ENCODE peak calls at places on chromosomes 2 and 18, in eight cellular contexts. P, K, W, J, V, E, N and R are unnamed samples.

GRCh38 chr18:63892544-63892943 is 5.0 kb downstream of the SERPINB2 start:
- DNase-seq in P (no peak), K (no peak), W (no peak), J (no peak), V (no peak), E (no peak), N (no peak), R (no peak)

GRCh38 chr2:161170377-161170776 is 10.1 kb downstream of the TANK start:
- DNase-seq in P (no peak), K (no peak), W (no peak), J (no peak), V (no peak), E (no peak), N (no peak), R (no peak)

GRCh38 chr2:188314314-188315054 is 22.8 kb downstream of the GULP1 start:
- DNase-seq in P (no peak), K (no peak), W (no peak), J (no peak), V (no peak), E (no peak), N (no peak), R (no peak)

GRCh38 chr2:186697536-186697935 is 3.7 kb downstream of the FAM171B start:
- DNase-seq in P (no peak), K (no peak), W (no peak), J (no peak), V (no peak), E (no peak), N (no peak), R (no peak)

GRCh38 chr2:107258538-107258937 is 372.6 kb upstream of the ST6GAL2 start:
- DNase-seq in P (no peak), K (no peak), W (no peak), J (no peak), V (no peak), E (no peak), N (no peak), R (no peak)

GRCh38 chr18:41354151-41354550 is 600.9 kb upstream of the PIK3C3 start:
- DNase-seq in P (no peak), K (no peak), W (no peak), J (no peak), V (no peak), E (no peak), N (no peak), R (no peak)

GRCh38 chr2:156087875-156088274 is 244.6 kb downstream of the NR4A2 start:
- DNase-seq in P (no peak), K (no peak), W (no peak), J (no peak), V (no peak), E (no peak), N (no peak), R (no peak)

GRCh38 chr2:147844691-147845607 is at the start of gene ACVR2A:
- DNase-seq in P (peak; percentile 50), K (peak; percentile 37), W (peak; percentile 50), J (no peak), V (peak; percentile 27), E (peak; percentile 36), N (peak; percentile 45), R (peak; percentile 76)

GRCh38 chr2:43519711-43520221 is 76.1 kb downstream of the THADA start:
- DNase-seq in P (no peak), K (no peak), W (no peak), J (peak; percentile 37), V (peak; percentile 10), E (no peak), N (no peak), R (no peak)

GRCh38 chr18:40524881-40525280 is 1430.2 kb upstream of the PIK3C3 start:
- DNase-seq in P (no peak), K (no peak), W (no peak), J (no peak), V (no peak), E (no peak), N (no peak), R (no peak)

GRCh38 chr2:207227062-207227748 is 61.5 kb upstream of the KLF7 start:
- DNase-seq in P (no peak), K (peak; percentile 27), W (no peak), J (no peak), V (no peak), E (no peak), N (no peak), R (no peak)

GRCh38 chr2:29847901-29848300 is 73.5 kb downstream of the ALK start:
- DNase-seq in P (no peak), K (no peak), W (no peak), J (no peak), V (no peak), E (no peak), N (no peak), R (no peak)

GRCh38 chr2:181458881-181459280 is 1.7 kb downstream of the ITGA4 start:
- DNase-seq in P (no peak), K (no peak), W (no peak), J (no peak), V (no peak), E (no peak), N (no peak), R (no peak)

GRCh38 chr18:22846088-22846683 is 86.9 kb upstream of the RBBP8 start:
- DNase-seq in P (peak; percentile 7), K (no peak), W (no peak), J (no peak), V (no peak), E (no peak), N (no peak), R (no peak)

GRCh38 chr2:586518-587370 is 90.5 kb downstream of the TMEM18 start:
- DNase-seq in P (no peak), K (no peak), W (no peak), J (no peak), V (peak; percentile 50), E (no peak), N (no peak), R (no peak)

GRCh38 chr2:200742426-200742825 is 69.3 kb upstream of the BZW1 start:
- DNase-seq in P (no peak), K (peak; percentile 71), W (peak; percentile 86), J (no peak), V (no peak), E (no peak), N (no peak), R (no peak)

GRCh38 chr2:180990794-180991193 is 10.4 kb downstream of the UBE2E3 start:
- DNase-seq in P (no peak), K (no peak), W (no peak), J (no peak), V (no peak), E (no peak), N (no peak), R (no peak)

GRCh38 chr2:172181840-172182239 is 79.1 kb upstream of the DLX2 start:
- DNase-seq in P (no peak), K (no peak), W (no peak), J (no peak), V (no peak), E (no peak), N (no peak), R (no peak)

GRCh38 chr2:31428001-31428418 is 13.5 kb upstream of the XDH start:
- DNase-seq in P (no peak), K (no peak), W (no peak), J (no peak), V (peak; percentile 72), E (no peak), N (peak; percentile 16), R (no peak)

GRCh38 chr2:121888189-121888557 is 132.7 kb downstream of the TSN start:
- DNase-seq in P (no peak), K (no peak), W (no peak), J (no peak), V (peak; percentile 46), E (no peak), N (peak; percentile 53), R (no peak)

GRCh38 chr2:10297950-10298349 is 4.8 kb upstream of the HPCAL1 start:
- DNase-seq in P (peak; percentile 31), K (no peak), W (no peak), J (peak; percentile 67), V (no peak), E (peak; percentile 61), N (no peak), R (no peak)

GRCh38 chr2:149827585-149828156 is 240.1 kb upstream of the MMADHC start:
- DNase-seq in P (no peak), K (no peak), W (no peak), J (no peak), V (no peak), E (no peak), N (no peak), R (no peak)

GRCh38 chr2:77831878-77832277 is 309.7 kb upstream of the LRRTM4 start:
- DNase-seq in P (no peak), K (no peak), W (no peak), J (no peak), V (no peak), E (no peak), N (no peak), R (no peak)

GRCh38 chr2:62814132-62814531 is 108.6 kb downstream of the EHBP1 start:
- DNase-seq in P (no peak), K (no peak), W (no peak), J (peak; percentile 19), V (no peak), E (no peak), N (no peak), R (no peak)

GRCh38 chr2:53512071-53512841 is 255.3 kb upstream of the CHAC2 start:
- DNase-seq in P (no peak), K (no peak), W (no peak), J (peak; percentile 17), V (no peak), E (no peak), N (no peak), R (no peak)

GRCh38 chr2:235170016-235170415 is 218.2 kb downstream of the SH3BP4 start:
- DNase-seq in P (no peak), K (no peak), W (no peak), J (peak; percentile 28), V (no peak), E (no peak), N (no peak), R (no peak)

GRCh38 chr2:85779641-85780315 is 26.0 kb downstream of the ATOH8 start:
- DNase-seq in P (no peak), K (no peak), W (no peak), J (no peak), V (no peak), E (no peak), N (no peak), R (no peak)